ENCODE peak calls at places on chromosomes 6 and 20, in seven cellular contexts. Y is stimulated activated CD8-positive, alpha-beta memory T cell treated with anti-CD3 and anti-CD28 coated beads, Interleukin-7, amount 100 ng/mL, for 1 hour; M is sigmoid colon; G is CD4-positive, alpha-beta T cell; K is small intestine; D is trophoblast cell; C is GM23338. U is an unnamed sample.

GRCh38 chr20:41361757-41362747 is 4.6 kb downstream of the EMILIN3 start:
- DNase-seq in D (no peak), C (no peak), Y (no peak), G (no peak), M (no peak), K (no peak), U (peak)

GRCh38 chr6:47206626-47207025 is 103.1 kb downstream of the TNFRSF21 start:
- DNase-seq in K (no peak), G (no peak), D (peak), M (no peak), Y (no peak), C (no peak), U (no peak)

GRCh38 chr20:41179961-41180360 is 42.6 kb downstream of the PLCG1 start:
- DNase-seq in D (no peak), Y (no peak), M (no peak), K (no peak), C (no peak), G (no peak), U (no peak)

GRCh38 chr20:14644698-14645097 is 307.3 kb upstream of the FLRT3 start:
- DNase-seq in C (no peak), D (no peak), G (no peak), M (no peak), K (no peak), Y (no peak), U (no peak)

GRCh38 chr6:98839788-98840361 is 5.5 kb downstream of the POU3F2 start:
- DNase-seq in C (peak), M (no peak), G (no peak), K (no peak), Y (no peak), D (no peak), U (peak)

GRCh38 chr20:21505810-21506530 is 7.9 kb downstream of the NKX2-2 start:
- DNase-seq in Y (peak), K (peak), G (peak), C (peak), M (no peak), D (peak), U (no peak)

GRCh38 chr20:24891546-24892393 is 57.3 kb upstream of the CST7 start:
- DNase-seq in Y (no peak), M (peak), D (no peak), C (no peak), G (no peak), K (no peak), U (no peak)

GRCh38 chr6:104306206-104306605 is 553.5 kb downstream of the HACE1 start:
- DNase-seq in Y (no peak), K (no peak), D (no peak), C (no peak), G (no peak), M (no peak), U (no peak)

GRCh38 chr20:47735412-47736400 is 49.6 kb downstream of the SULF2 start:
- DNase-seq in C (no peak), G (no peak), D (peak), M (no peak), Y (no peak), K (no peak), U (no peak)

GRCh38 chr20:3262566-3262965 is 23.6 kb upstream of the SLC4A11 start:
- DNase-seq in M (no peak), K (no peak), G (no peak), D (peak), Y (no peak), C (no peak), U (no peak)

GRCh38 chr6:113994934-113995342 is 24.0 kb upstream of the HDAC2 start:
- DNase-seq in G (no peak), D (peak), K (peak), C (peak), Y (no peak), M (no peak), U (peak)

GRCh38 chr6:110295451-110296145 is 62.6 kb downstream of the METTL24 start:
- DNase-seq in C (no peak), K (no peak), M (no peak), D (no peak), G (no peak), Y (no peak), U (no peak)

GRCh38 chr6:36545767-36546663 is 1.3 kb downstream of the STK38 start:
- DNase-seq in C (peak), M (no peak), Y (no peak), G (peak), K (peak), D (peak), U (no peak)

GRCh38 chr6:131451330-131452195 is 121.5 kb upstream of the ARG1 start:
- DNase-seq in G (no peak), C (no peak), D (no peak), K (no peak), Y (no peak), M (no peak), U (no peak)

GRCh38 chr20:34891166-34892062 is 15.0 kb downstream of the ACSS2 start:
- DNase-seq in D (peak), K (no peak), M (no peak), C (no peak), G (no peak), Y (no peak), U (no peak)

GRCh38 chr20:43459022-43459942 is 1.6 kb downstream of the SRSF6 start:
- DNase-seq in K (peak), Y (no peak), G (no peak), C (no peak), D (peak), M (no peak), U (no peak)

GRCh38 chr6:156735751-156736150 is 41.4 kb upstream of the ARID1B start:
- DNase-seq in M (no peak), Y (no peak), G (no peak), K (no peak), C (no peak), D (no peak), U (no peak)

GRCh38 chr20:51953731-51954340 is 151.5 kb upstream of the SALL4 start:
- DNase-seq in G (no peak), K (no peak), M (no peak), Y (no peak), C (no peak), D (no peak), U (no peak)

GRCh38 chr20:63215101-63216040 is 560 bp downstream of the YTHDF1 start:
- DNase-seq in M (no peak), G (no peak), C (peak), Y (no peak), D (peak), K (peak), U (peak)

GRCh38 chr20:50569864-50570836 is 60.0 kb downstream of the PTPN1 start:
- DNase-seq in K (no peak), D (peak), G (no peak), C (peak), M (no peak), Y (no peak), U (no peak)

GRCh38 chr6:69246983-69247382 is 549.8 kb downstream of the LMBRD1 start:
- DNase-seq in G (no peak), D (no peak), K (no peak), M (no peak), C (no peak), Y (no peak), U (no peak)

U was measured in COR-L47.